ENCODE peak calls at places on chromosome 9, in seven cellular contexts. B, Y, N, H, U, C and I are unnamed samples.

GRCh38 chr9:134395002-134395517 is 68.8 kb downstream of the RXRA start:
- DNase-seq in N (no peak), C (no peak), H (no peak), Y (no peak), U (no peak), B (no peak), I (no peak)

GRCh38 chr9:16530669-16531461 is 339.6 kb downstream of the BNC2 start:
- DNase-seq in Y (no peak), H (no peak), B (no peak), N (no peak), U (no peak), C (no peak), I (no peak)

GRCh38 chr9:123933801-123934200 is 3.9 kb upstream of the DENND1A start:
- DNase-seq in H (no peak), C (peak), U (no peak), N (no peak), Y (no peak), B (no peak), I (no peak)

GRCh38 chr9:110710420-110710819 is 41.8 kb downstream of the MUSK start:
- DNase-seq in B (no peak), Y (no peak), H (no peak), U (no peak), C (no peak), N (no peak), I (no peak)

GRCh38 chr9:18799420-18799819 is 233.6 kb downstream of the SAXO1 start:
- DNase-seq in N (no peak), U (no peak), H (no peak), C (no peak), Y (no peak), B (no peak), I (no peak)

GRCh38 chr9:70218767-70219166 is 40.0 kb upstream of the SMC5 start:
- DNase-seq in N (no peak), U (no peak), B (no peak), H (no peak), C (no peak), Y (peak), I (no peak)

GRCh38 chr9:126613656-126614055 is at the start of gene LMX1B:
- DNase-seq in B (no peak), U (no peak), C (no peak), N (no peak), H (no peak), Y (no peak), I (peak)

GRCh38 chr9:86978413-86978812 is 31.1 kb upstream of the GAS1 start:
- DNase-seq in N (no peak), B (no peak), C (no peak), U (no peak), H (no peak), Y (peak), I (no peak)

GRCh38 chr9:135486267-135487065 is 6.9 kb downstream of the PPP1R26 start:
- DNase-seq in Y (no peak), U (no peak), B (peak), H (no peak), N (no peak), C (no peak), I (no peak)

GRCh38 chr9:124696101-124696500 is 75.0 kb downstream of the NR6A1 start:
- DNase-seq in N (no peak), Y (peak), H (no peak), C (no peak), U (no peak), B (no peak), I (peak)

GRCh38 chr9:127193483-127193882 is 71.0 kb upstream of the ANGPTL2 start:
- DNase-seq in Y (no peak), U (no peak), C (no peak), N (no peak), H (no peak), B (peak), I (no peak)

GRCh38 chr9:71767421-71768321 is 642 bp downstream of the CEMIP2 start:
- DNase-seq in N (no peak), C (no peak), B (peak), H (no peak), Y (no peak), U (no peak), I (peak)

GRCh38 chr9:99433555-99433954 is 211.5 kb downstream of the SEC61B start:
- DNase-seq in N (no peak), U (no peak), H (no peak), B (no peak), C (peak), Y (peak), I (peak)

GRCh38 chr9:118222375-118222774 is 518.2 kb downstream of the TLR4 start:
- DNase-seq in U (no peak), Y (no peak), N (no peak), B (no peak), C (no peak), H (no peak), I (no peak)

GRCh38 chr9:137140151-137141012 is 1.4 kb downstream of the GRIN1 start:
- DNase-seq in H (no peak), U (no peak), B (peak), C (no peak), Y (no peak), N (no peak), I (no peak)

GRCh38 chr9:24616858-24617257 is 71.2 kb upstream of the IZUMO3 start:
- DNase-seq in U (no peak), N (no peak), Y (no peak), H (no peak), B (no peak), C (no peak), I (no peak)

GRCh38 chr9:96169488-96169887 is 132.5 kb downstream of the HSD17B3 start:
- DNase-seq in N (no peak), C (peak), U (no peak), H (no peak), B (no peak), Y (peak), I (peak)

GRCh38 chr9:87891754-87892153 is 9.1 kb downstream of the SPATA31E1 start:
- DNase-seq in N (no peak), U (no peak), C (no peak), Y (no peak), B (no peak), H (no peak), I (no peak)

GRCh38 chr9:127846451-127847154 is 7.9 kb downstream of the ENG start:
- DNase-seq in H (no peak), C (no peak), B (no peak), N (no peak), U (no peak), Y (no peak), I (no peak)